ENCODE peak calls at places on chromosomes 2 and 18, in six cellular contexts. U is upper lobe of right lung, Z is GM06990, I is A549, G is sigmoid colon, E is adrenal gland. S is an unnamed sample.

GRCh38 chr18:42480521-42480920 is 525.5 kb downstream of the PIK3C3 start:
- DNase-seq in U (no peak), Z (no peak), I (no peak), G (no peak), E (no peak), S (no peak)

GRCh38 chr2:171410624-171411023 is 23.2 kb downstream of the METTL8 start:
- DNase-seq in U (no peak), Z (no peak), I (no peak), G (no peak), E (no peak), S (no peak)

GRCh38 chr2:219987830-219988229 is 360.4 kb downstream of the SLC4A3 start:
- DNase-seq in U (no peak), Z (no peak), I (peak), G (no peak), E (no peak), S (no peak)

GRCh38 chr2:205734436-205734835 is 52.1 kb downstream of the NRP2 start:
- DNase-seq in U (no peak), Z (no peak), I (peak), G (peak), E (peak), S (no peak)

GRCh38 chr2:234495801-234496441 is 960 bp downstream of the ARL4C start:
- DNase-seq in U (peak), Z (no peak), I (peak), G (no peak), E (peak), S (no peak)

GRCh38 chr2:120436460-120436739 is 90.5 kb downstream of the INHBB start:
- DNase-seq in U (no peak), Z (no peak), I (no peak), G (peak), E (peak), S (no peak)

GRCh38 chr2:26196683-26197418 is 24.0 kb downstream of the GAREM2 start:
- DNase-seq in U (no peak), Z (no peak), I (no peak), G (no peak), E (no peak), S (peak)

GRCh38 chr2:160906878-160907277 is 253.3 kb upstream of the TANK start:
- DNase-seq in U (no peak), Z (no peak), I (peak), G (no peak), E (no peak), S (no peak)

GRCh38 chr18:50654658-50655550 is 95.0 kb downstream of the MAPK4 start:
- DNase-seq in U (no peak), Z (no peak), I (no peak), G (peak), E (no peak), S (no peak)

GRCh38 chr2:201402651-201403573 is 45.8 kb upstream of the FLACC1 start:
- DNase-seq in U (no peak), Z (no peak), I (no peak), G (no peak), E (no peak), S (no peak)

GRCh38 chr2:98376301-98376945 is 30.2 kb downstream of the CNGA3 start:
- DNase-seq in U (no peak), Z (no peak), I (no peak), G (no peak), E (no peak), S (no peak)

GRCh38 chr2:20242727-20243377 is 17.9 kb upstream of the SDC1 start:
- DNase-seq in U (no peak), Z (peak), I (no peak), G (no peak), E (no peak), S (no peak)

GRCh38 chr2:150088538-150088937 is 398.9 kb downstream of the RND3 start:
- DNase-seq in U (no peak), Z (no peak), I (no peak), G (no peak), E (no peak), S (no peak)

GRCh38 chr18:65750421-65751144 is at the start of gene CDH7:
- DNase-seq in U (peak), Z (no peak), I (no peak), G (no peak), E (no peak), S (no peak)

GRCh38 chr2:43560231-43560547 is 35.6 kb downstream of the THADA start:
- DNase-seq in U (no peak), Z (no peak), I (no peak), G (no peak), E (no peak), S (no peak)

GRCh38 chr2:168622559-168622958 is 166.5 kb downstream of the CERS6 start:
- DNase-seq in U (no peak), Z (no peak), I (peak), G (no peak), E (no peak), S (no peak)

GRCh38 chr18:79749251-79750191 is 48.2 kb upstream of the KCNG2 start:
- DNase-seq in U (peak), Z (no peak), I (no peak), G (peak), E (no peak), S (no peak)

GRCh38 chr2:153405196-153405595 is 73.4 kb downstream of the RPRM start:
- DNase-seq in U (no peak), Z (no peak), I (no peak), G (no peak), E (no peak), S (no peak)

GRCh38 chr2:26298638-26299393 is 47.1 kb upstream of the SELENOI start:
- DNase-seq in U (no peak), Z (peak), I (no peak), G (peak), E (peak), S (no peak)

GRCh38 chr2:62624855-62625254 is 80.7 kb upstream of the EHBP1 start:
- DNase-seq in U (no peak), Z (no peak), I (no peak), G (no peak), E (no peak), S (no peak)

DNA sequence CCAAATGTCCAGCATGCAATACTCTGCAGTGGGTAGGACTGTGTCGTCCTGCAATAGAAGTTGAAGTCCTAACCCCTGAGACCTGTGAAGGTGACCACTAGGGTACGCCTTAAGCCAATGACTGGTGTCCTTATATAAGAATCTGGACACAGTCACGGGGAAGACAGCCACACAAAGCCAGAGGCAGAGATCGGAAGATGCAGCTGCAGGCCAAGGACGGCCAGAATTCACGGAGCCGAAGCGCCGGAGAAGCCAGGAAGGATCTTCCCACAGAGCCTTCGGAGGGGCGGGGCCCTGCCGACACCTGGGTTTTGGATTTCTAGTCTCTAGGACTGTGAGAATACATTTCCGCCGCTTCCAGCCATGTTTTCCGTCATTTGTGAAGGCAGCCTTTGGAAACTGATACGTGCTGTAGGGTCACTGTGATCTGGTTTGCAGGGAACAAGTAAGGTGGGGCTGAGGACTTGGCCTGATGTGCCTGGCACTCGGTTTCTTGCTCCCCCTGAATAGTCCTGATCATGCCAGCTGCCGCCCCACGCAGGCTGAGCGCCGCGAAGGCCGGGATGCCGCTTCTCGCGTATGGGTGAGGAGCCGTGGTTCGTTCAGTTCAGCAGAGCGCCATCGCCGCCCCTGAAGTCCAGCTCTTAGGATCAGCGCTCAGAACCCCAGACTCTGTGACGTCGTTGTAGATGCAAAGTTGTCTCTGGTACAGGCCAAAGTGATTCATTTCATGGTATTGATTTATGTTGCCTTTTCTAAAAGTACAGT is 38.7 kb downstream of the PTGR3 start:
- DNase-seq in U (no peak), Z (no peak), I (no peak), G (no peak), E (peak), S (no peak)
- TF ChIP-seq CTCF in U (no peak), Z (no peak), I (no peak), G (no peak), E (no peak), S (no peak)

GRCh38 chr18:13296868-13297574 is 78.5 kb downstream of the LDLRAD4 start:
- DNase-seq in U (no peak), Z (no peak), I (no peak), G (no peak), E (no peak), S (no peak)
- H3K4me3 ChIP-seq in U (no peak), Z (no peak), I (no peak), G (no peak), E (no peak), S (no peak)

DNA sequence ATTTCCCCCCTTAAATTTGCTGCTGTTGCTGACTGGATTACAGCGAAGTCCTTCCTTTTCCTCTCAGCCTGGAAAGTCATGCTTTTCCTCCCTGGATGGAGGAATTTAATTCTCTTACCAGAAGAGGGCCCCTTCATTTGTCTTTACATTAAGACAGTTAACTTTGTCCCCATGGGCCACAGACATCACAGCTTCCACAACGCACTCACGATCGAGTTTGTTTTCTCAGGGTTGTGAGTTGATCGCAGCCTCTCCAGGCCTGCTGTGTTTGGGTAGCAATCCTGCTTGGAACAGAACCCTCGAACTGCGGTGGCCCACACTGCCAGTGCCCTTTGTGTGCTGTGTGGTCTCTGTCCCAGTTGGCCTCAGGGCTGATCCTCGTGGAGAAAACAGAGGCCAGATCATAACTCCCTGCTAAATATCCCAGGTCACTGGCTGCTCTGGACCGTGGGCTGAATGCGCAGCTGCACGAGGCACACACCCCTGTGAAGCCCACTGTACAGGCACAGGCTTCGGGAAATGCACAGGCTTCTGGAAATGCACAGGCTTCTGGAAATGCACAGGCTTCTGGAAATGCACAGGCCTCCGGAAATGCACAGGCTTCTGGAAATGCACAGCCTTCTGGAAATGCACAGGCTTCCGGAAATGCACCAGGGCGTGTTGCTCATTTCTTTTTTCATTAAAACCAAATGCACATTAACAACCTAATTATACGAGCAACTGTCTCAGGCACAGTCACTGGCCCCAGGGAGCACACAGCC is 2.2 kb upstream of the PDIA6 start:
- DNase-seq in U (no peak), Z (no peak), I (no peak), G (peak), E (peak), S (no peak)
- TF ChIP-seq CTCF in U (no peak), Z (no peak), I (no peak), G (no peak), E (no peak), S (no peak)

GRCh38 chr2:110858135-110858737 is 125.9 kb downstream of the ACOXL start:
- DNase-seq in U (no peak), Z (peak), I (no peak), G (no peak), E (no peak), S (peak)
- H3K4me3 ChIP-seq in U (no peak), Z (peak), I (no peak), G (no peak), E (no peak), S (no peak)

S was measured in GM12864.